ENCODE peak calls at places on chromosomes 6 and 20, in four cellular contexts. Z is GM12878, S is HepG2, A is SK-N-SH. U is an unnamed sample.

GRCh38 chr6:77341058-77341986 is 122.0 kb downstream of the HTR1B start:
- DNase-seq in Z (no peak), S (no peak), A (no peak), U (no peak)

GRCh38 chr20:11231742-11232141 is 557.9 kb upstream of the JAG1 start:
- DNase-seq in Z (no peak), S (no peak), A (no peak), U (no peak)

GRCh38 chr6:131787079-131787478 is 20.7 kb upstream of the ENPP1 start:
- DNase-seq in Z (no peak), S (peak), A (no peak), U (no peak)

GRCh38 chr20:63860325-63861051 is 810 bp upstream of the ABHD16B start:
- DNase-seq in Z (no peak), S (no peak), A (no peak), U (no peak)

GRCh38 chr6:33392168-33392947 is 735 bp downstream of the KIFC1 start:
- DNase-seq in Z (no peak), S (no peak), A (no peak), U (no peak)

GRCh38 chr6:159726196-159726917 is 949 bp upstream of the WTAP start:
- DNase-seq in Z (no peak), S (no peak), A (no peak), U (no peak)

GRCh38 chr6:112044856-112045255 is 9.0 kb upstream of the CCN6 start:
- DNase-seq in Z (no peak), S (no peak), A (no peak), U (no peak)

GRCh38 chr20:45359406-45360148 is 3.4 kb upstream of the SYS1 start:
- DNase-seq in Z (no peak), S (peak), A (no peak), U (no peak)

GRCh38 chr20:18729426-18729825 is 84.2 kb upstream of the SCP2D1 start:
- DNase-seq in Z (no peak), S (no peak), A (no peak), U (no peak)

GRCh38 chr6:20652691-20653479 is 118.6 kb downstream of the CDKAL1 start:
- DNase-seq in Z (no peak), S (no peak), A (no peak), U (peak)

GRCh38 chr6:40815731-40816130 is 223.3 kb downstream of the UNC5CL start:
- DNase-seq in Z (no peak), S (no peak), A (no peak), U (no peak)

GRCh38 chr20:5234158-5234557 is 82.6 kb downstream of the PROKR2 start:
- DNase-seq in Z (no peak), S (no peak), A (no peak), U (no peak)

GRCh38 chr6:1131285-1132079 is 180.4 kb upstream of the FOXQ1 start:
- DNase-seq in Z (no peak), S (peak), A (no peak), U (no peak)

GRCh38 chr6:39881851-39882566 is 52.3 kb downstream of the MOCS1 start:
- DNase-seq in Z (no peak), S (no peak), A (no peak), U (no peak)

GRCh38 chr6:100202417-100203194 is 208.6 kb upstream of the MCHR2 start:
- DNase-seq in Z (no peak), S (no peak), A (no peak), U (peak)

GRCh38 chr20:42111349-42111748 is 493.2 kb upstream of the CHD6 start:
- DNase-seq in Z (no peak), S (no peak), A (no peak), U (no peak)

GRCh38 chr6:119227377-119227776 is 122.2 kb downstream of the MAN1A1 start:
- DNase-seq in Z (no peak), S (peak), A (no peak), U (no peak)

GRCh38 chr6:84791233-84791632 is 26.8 kb upstream of the TBX18 start:
- DNase-seq in Z (no peak), S (no peak), A (no peak), U (no peak)

GRCh38 chr20:2507875-2508630 is 662 bp downstream of the ZNF343 start:
- DNase-seq in Z (no peak), S (peak), A (peak), U (peak)

GRCh38 chr6:25883991-25884390 is 9.9 kb upstream of the SLC17A3 start:
- DNase-seq in Z (no peak), S (peak), A (no peak), U (peak)

GRCh38 chr6:93419304-93420162 is at the start of gene EPHA7:
- DNase-seq in Z (no peak), S (no peak), A (peak), U (peak)

GRCh38 chr6:166167801-166168615 is at the start of gene TBXT:
- DNase-seq in Z (peak), S (no peak), A (no peak), U (peak)

GRCh38 chr20:38145094-38146075 is 19.7 kb downstream of the TGM2 start:
- DNase-seq in Z (no peak), S (peak), A (no peak), U (no peak)

GRCh38 chr6:131948692-131949614 is 2.2 kb downstream of the CCN2 start:
- DNase-seq in Z (no peak), S (peak), A (no peak), U (no peak)

GRCh38 chr6:159935633-159936032 is 33.2 kb upstream of the IGF2R start:
- DNase-seq in Z (no peak), S (no peak), A (no peak), U (no peak)

GRCh38 chr6:108133594-108134179 is 32.1 kb upstream of the NR2E1 start:
- DNase-seq in Z (no peak), S (peak), A (peak), U (peak)

GRCh38 chr6:41489284-41489851 is 56.8 kb upstream of the FOXP4 start:
- DNase-seq in Z (no peak), S (no peak), A (peak), U (no peak)

GRCh38 chr6:106537662-106538061 is 91.6 kb downstream of the RTN4IP1 start:
- DNase-seq in Z (no peak), S (no peak), A (no peak), U (no peak)

GRCh38 chr20:9051508-9051907 is 17.4 kb upstream of the PLCB4 start:
- DNase-seq in Z (no peak), S (peak), A (no peak), U (peak)

GRCh38 chr20:4814696-4815252 is 93.1 kb downstream of the PRND start:
- DNase-seq in Z (peak), S (no peak), A (no peak), U (no peak)

GRCh38 chr6:38847497-38847896 is 132.4 kb downstream of the DNAH8 start:
- DNase-seq in Z (no peak), S (no peak), A (no peak), U (no peak)

GRCh38 chr6:140427842-140428241 is 1053.4 kb upstream of the CITED2 start:
- DNase-seq in Z (no peak), S (peak), A (no peak), U (peak)

GRCh38 chr20:9270831-9271230 is 201.9 kb downstream of the PLCB4 start:
- DNase-seq in Z (no peak), S (no peak), A (no peak), U (no peak)

GRCh38 chr6:91436448-91436847 is 849.6 kb upstream of the MAP3K7 start:
- DNase-seq in Z (no peak), S (no peak), A (no peak), U (no peak)

GRCh38 chr6:20487669-20488375 is 46.4 kb upstream of the CDKAL1 start:
- DNase-seq in Z (no peak), S (no peak), A (no peak), U (no peak)

DNA sequence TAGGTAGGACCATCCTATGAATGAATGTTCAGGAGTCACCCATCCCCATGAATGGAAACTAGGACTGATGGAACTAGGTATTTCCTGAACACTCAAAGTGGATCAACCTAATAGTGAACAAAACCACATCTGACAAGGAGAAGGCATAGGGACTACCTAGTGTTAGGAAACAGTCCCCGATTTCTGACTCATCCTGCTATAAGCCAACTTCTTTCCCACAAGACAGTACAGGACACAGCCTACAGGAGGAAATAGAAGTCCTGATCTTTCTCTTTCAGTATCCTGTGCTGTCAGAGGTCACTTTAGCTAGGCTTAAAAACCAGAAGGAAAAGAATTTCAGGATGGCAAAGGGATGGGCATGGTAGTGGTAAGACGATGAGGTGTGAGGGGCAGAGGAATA is 19.5 kb upstream of the GMDS start:
- DNase-seq in Z (no peak), S (no peak), A (no peak), U (no peak)
- TF ChIP-seq PBX3 in Z (no peak), S (no peak), A (no peak), U (no peak)

DNA sequence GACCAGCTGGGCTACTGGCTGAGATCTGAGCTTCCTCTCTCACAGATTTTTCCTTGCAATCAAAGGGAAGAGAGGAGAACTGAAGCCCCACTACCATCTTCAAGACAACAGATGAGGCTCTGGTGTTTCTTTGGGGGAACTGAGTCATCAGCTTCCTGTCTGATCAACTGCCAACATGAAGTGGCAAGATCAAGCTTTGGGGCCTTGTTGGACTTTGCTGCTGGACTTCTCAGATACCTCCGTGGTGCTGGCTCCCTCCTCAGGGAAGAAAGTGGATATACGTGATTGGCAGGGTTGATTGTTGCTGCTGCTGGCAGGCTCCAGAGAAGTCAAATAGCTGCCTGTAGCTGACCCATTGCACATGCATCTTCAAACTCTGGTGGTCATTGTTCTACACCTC is 3.6 kb upstream of the TOX2 start:
- DNase-seq in Z (no peak), S (no peak), A (no peak), U (peak)
- TF ChIP-seq CTCF in Z (no peak), S (no peak), A (peak), U (no peak)

DNA sequence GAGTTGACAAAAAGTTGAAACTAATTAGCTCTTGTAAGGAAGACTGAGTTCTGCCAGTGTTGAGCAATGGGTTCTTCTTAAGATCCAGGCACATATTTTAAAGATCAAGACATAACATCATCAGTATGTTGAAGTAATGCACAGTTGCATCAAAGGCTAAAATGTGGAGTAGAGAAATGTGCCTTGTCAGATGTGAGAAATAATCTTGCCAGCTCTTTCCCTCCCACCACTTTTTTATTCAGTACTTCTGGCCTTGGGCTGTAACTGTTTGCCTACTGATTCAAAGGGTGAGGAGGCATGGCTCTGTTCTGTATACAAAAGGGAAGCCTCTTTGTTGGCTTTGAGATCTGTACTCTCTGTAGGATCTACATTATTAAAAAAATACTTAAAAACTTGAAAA is 13.1 kb downstream of the PKIB start:
- DNase-seq in Z (no peak), S (peak), A (no peak), U (no peak)
- TF ChIP-seq PBX3 in Z (no peak), S (no peak), A (no peak), U (no peak)

GRCh38 chr6:133835901-133836300 is 53.0 kb upstream of the TCF21 start:
- DNase-seq in Z (no peak), S (no peak), A (no peak), U (peak)
- TF ChIP-seq CTCF in Z (no peak), S (no peak), A (no peak), U (no peak)

GRCh38 chr6:148563066-148563465 is 183.8 kb upstream of the UST start:
- DNase-seq in Z (no peak), S (peak), A (no peak), U (no peak)

GRCh38 chr6:148566664-148567350 is 180.0 kb upstream of the UST start:
- DNase-seq in Z (no peak), S (no peak), A (no peak), U (no peak)

GRCh38 chr6:148565321-148565926 is 181.4 kb upstream of the UST start:
- DNase-seq in Z (no peak), S (no peak), A (no peak), U (no peak)

GRCh38 chr6:148564494-148564893 is 182.3 kb upstream of the UST start:
- DNase-seq in Z (no peak), S (no peak), A (no peak), U (no peak)

GRCh38 chr6:148565931-148566663 is 180.7 kb upstream of the UST start:
- DNase-seq in Z (no peak), S (no peak), A (no peak), U (no peak)
- TF ChIP-seq PBX3 in Z (no peak), S (no peak), A (no peak), U (no peak)

GRCh38 chr6:48476257-48476656 is 365.3 kb upstream of the PTCHD4 start:
- DNase-seq in Z (no peak), S (peak), A (no peak), U (peak)
- TF ChIP-seq CTCF in Z (no peak), S (peak), A (peak), U (peak)

GRCh38 chr6:30646450-30647038 is 389 bp upstream of the C6orf136 start:
- DNase-seq in Z (no peak), S (no peak), A (peak), U (no peak)
- TF ChIP-seq PBX3 in Z (no peak), S (no peak), A (peak), U (no peak)

GRCh38 chr6:116051244-116051643 is 9.4 kb downstream of the FRK start:
- DNase-seq in Z (no peak), S (no peak), A (no peak), U (no peak)

GRCh38 chr6:116060572-116061283 is at the start of gene FRK:
- DNase-seq in Z (no peak), S (peak), A (no peak), U (peak)

GRCh38 chr6:116059713-116060571 is 749 bp downstream of the FRK start:
- DNase-seq in Z (peak), S (peak), A (no peak), U (no peak)

GRCh38 chr6:116057766-116058165 is 2.9 kb downstream of the FRK start:
- DNase-seq in Z (no peak), S (no peak), A (no peak), U (no peak)

DNA sequence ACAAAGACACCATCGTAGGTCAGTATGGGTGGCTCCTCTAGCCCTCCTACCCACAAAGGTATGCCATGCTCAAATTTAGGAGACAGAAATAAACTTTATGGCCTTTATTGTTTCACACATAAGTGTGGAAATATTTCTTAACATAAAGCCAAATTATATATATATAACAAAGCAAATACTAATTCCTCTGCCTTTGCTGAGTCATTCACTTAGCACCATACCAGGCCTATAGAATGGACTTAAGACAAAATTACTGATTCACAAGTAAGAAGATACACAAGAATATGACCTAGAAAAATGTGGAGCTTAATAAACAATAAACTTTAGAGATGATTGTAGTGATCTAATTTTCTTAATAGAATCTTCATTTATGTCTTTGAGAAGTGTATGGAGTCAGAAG is 5.2 kb downstream of the FRK start:
- DNase-seq in Z (no peak), S (no peak), A (no peak), U (no peak)
- TF ChIP-seq CTCF in Z (no peak), S (no peak), A (no peak), U (no peak)

GRCh38 chr6:143339223-143339622 is 111.3 kb downstream of the ADAT2 start:
- DNase-seq in Z (no peak), S (no peak), A (no peak), U (peak)
- TF ChIP-seq PBX3 in Z (no peak), S (no peak), A (no peak), U (no peak)

DNA sequence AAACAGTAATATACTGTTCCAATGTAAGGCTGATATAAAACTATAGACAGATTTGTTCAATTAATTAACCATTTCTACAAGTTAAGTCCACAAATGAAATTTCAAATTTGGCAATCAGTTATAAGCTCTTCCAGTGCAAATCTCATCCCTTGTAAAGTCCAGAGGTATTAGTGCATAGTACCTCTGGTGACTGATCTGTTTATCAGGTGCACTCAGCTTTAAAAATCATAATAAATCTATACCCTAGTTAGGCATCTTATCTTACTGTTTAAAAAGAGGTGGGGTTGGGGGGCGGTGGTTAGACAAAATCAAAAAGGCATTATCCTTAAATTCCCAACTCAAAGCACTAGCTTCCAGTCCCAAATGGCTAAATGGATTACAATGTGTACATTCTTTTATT is 2.9 kb downstream of the FBXO30 start:
- DNase-seq in Z (no peak), S (no peak), A (no peak), U (no peak)
- TF ChIP-seq CTCF in Z (no peak), S (no peak), A (no peak), U (no peak)